ENCODE peak calls at places on chromosomes 7 and 10, in six cellular contexts. A is ovary, N is OCI-LY7, T is psoas muscle, D is kidney, X is fibroblast of lung. Y is an unnamed sample. For H3K4me1, the result is how much of the 10 kb centered on the place peaks cover.

GRCh38 chr7:139613971-139614411 is 90.5 kb downstream of the CLEC2L start:
- DNase-seq in A (no peak), N (no peak), T (no peak), D (no peak), X (no peak), Y (no peak)

GRCh38 chr10:122725768-122726167 is 26.1 kb upstream of the C10orf120 start:
- DNase-seq in A (no peak), N (no peak), T (no peak), D (no peak), X (no peak), Y (no peak)

GRCh38 chr7:15555385-15555859 is 6.4 kb downstream of the AGMO start:
- DNase-seq in A (no peak), N (no peak), T (no peak), D (no peak), X (peak), Y (no peak)

GRCh38 chr10:35916791-35917190 is 274.7 kb upstream of the FZD8 start:
- DNase-seq in A (no peak), N (peak), T (no peak), D (no peak), X (no peak), Y (no peak)

GRCh38 chr7:107643407-107643806 is 17.2 kb upstream of the SLC26A4 start:
- DNase-seq in A (no peak), N (no peak), T (no peak), D (no peak), X (peak), Y (no peak)

GRCh38 chr7:158075633-158076001 is 512.0 kb downstream of the PTPRN2 start:
- DNase-seq in A (no peak), N (no peak), T (no peak), D (peak), X (no peak), Y (no peak)

GRCh38 chr10:23433710-23434109 is 5.2 kb upstream of the OTUD1 start:
- DNase-seq in A (no peak), N (no peak), T (no peak), D (no peak), X (no peak), Y (no peak)

GRCh38 chr7:80921130-80921529 is 2.3 kb upstream of the SEMA3C start:
- DNase-seq in A (no peak), N (no peak), T (no peak), D (no peak), X (no peak), Y (no peak)

GRCh38 chr10:90872648-90873020 is 860 bp downstream of the RPP30 start:
- DNase-seq in A (no peak), N (no peak), T (no peak), D (no peak), X (no peak), Y (no peak)

GRCh38 chr7:25852249-25852994 is 299.6 kb upstream of the NFE2L3 start:
- DNase-seq in A (peak), N (no peak), T (peak), D (peak), X (peak), Y (peak)

GRCh38 chr7:7736671-7737070 is 18.3 kb upstream of the RPA3 start:
- DNase-seq in A (no peak), N (no peak), T (no peak), D (no peak), X (no peak), Y (no peak)

GRCh38 chr7:32212321-32212720 is 142.1 kb upstream of the PDE1C start:
- DNase-seq in A (no peak), N (no peak), T (no peak), D (no peak), X (no peak), Y (no peak)

GRCh38 chr7:45642044-45642443 is 67.9 kb downstream of the ADCY1 start:
- DNase-seq in A (no peak), N (no peak), T (no peak), D (no peak), X (no peak), Y (no peak)

GRCh38 chr7:134836447-134836846 is 57.0 kb downstream of the CALD1 start:
- DNase-seq in A (no peak), N (no peak), T (no peak), D (no peak), X (no peak), Y (peak)

GRCh38 chr10:75238182-75239180 is 2.7 kb upstream of the COMTD1 start:
- DNase-seq in A (no peak), N (no peak), T (no peak), D (no peak), X (no peak), Y (no peak)

DNA sequence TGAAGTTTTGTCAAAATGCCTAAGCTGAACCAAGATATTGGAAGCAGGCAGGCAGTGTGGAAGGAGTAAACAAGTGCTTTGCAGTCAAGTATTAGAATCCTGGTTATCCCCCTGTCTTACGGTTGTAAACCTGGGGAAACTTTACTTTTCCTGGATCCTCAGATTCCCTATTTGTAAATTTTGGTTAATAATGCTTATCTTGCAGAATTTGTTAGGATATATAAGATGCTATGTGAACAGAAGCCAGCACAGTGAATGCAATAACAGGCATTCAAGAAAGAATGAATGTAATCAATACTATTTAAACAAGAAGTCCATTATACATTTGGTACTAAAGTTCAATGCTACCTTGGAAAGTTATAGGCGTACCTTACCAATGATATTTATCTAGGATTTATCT is 91.8 kb upstream of the STK17A start:
- DNase-seq in A (no peak), N (no peak), T (no peak), D (no peak), X (no peak), Y (no peak)
- H3K4me1 ChIP-seq in A (under half), N (under half), T (under half), D (under half), X (under half), Y (under half)

GRCh38 chr7:104317944-104318629 is 10.3 kb upstream of the LHFPL3 start:
- DNase-seq in A (no peak), N (no peak), T (no peak), D (no peak), X (no peak), Y (no peak)
- H3K4me1 ChIP-seq in A (under half), N (under half), T (under half), D (under half), X (under half), Y (under half)

GRCh38 chr7:155357573-155358041 is 59.9 kb downstream of the INSIG1 start:
- DNase-seq in A (no peak), N (no peak), T (no peak), D (peak), X (peak), Y (no peak)
- H3K4me1 ChIP-seq in A (under half), N (under half), T (under half), D (under half), X (under half), Y (under half)

DNA sequence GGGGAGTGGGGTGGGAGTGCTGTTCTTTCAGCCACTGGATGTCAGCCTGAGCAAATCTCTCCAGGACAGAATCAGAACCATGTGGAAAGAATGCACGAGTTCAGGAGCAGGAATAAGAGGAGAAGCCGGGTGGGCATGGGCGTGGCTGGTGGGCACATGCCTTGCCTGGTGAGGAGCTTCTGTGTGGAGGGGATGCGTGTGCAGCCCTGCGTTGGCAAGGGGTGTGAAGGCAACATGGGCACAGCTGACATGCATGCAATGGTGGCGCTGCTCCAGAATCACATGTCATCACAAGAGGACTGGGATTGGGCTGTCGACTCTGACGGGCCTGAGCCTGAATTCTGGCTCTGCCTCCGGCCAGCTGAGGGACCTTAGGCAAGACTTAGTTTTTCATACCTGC is 162.1 kb downstream of the ADAM12 start:
- DNase-seq in A (no peak), N (no peak), T (no peak), D (peak), X (no peak), Y (no peak)
- H3K4me1 ChIP-seq in A (under half), N (under half), T (under half), D (under half), X (under half), Y (under half)

DNA sequence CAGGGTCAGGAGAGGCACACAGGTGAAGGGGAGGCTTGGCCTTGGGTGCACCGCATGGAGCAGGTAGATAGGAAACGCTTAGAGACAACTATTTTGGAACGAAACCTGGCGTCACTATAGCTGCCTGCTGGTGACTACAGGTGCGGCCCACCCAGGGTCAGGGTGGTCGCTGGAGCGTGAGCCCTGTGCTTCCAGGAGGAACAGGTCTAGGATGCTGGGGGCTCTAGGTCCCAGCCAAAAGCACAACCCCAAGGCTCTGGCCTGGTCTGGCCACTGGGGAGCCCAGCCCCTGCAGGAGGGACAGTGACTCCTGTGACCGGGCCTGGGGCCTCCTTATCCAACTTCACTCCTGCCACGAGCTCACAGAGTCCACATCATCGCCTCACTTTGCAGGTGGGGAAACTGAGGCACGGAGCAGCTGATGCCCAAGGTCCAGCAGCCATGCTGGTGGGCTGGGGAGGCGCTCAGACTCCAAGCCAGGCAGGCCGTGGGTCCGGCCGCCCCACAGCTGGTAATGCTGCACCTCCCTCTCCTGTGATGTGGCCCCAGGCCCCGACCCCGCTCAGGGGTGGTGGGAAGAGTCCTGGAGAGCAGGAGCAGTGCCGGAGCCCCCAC is 9.0 kb downstream of the LFNG start:
- DNase-seq in A (no peak), N (no peak), T (peak), D (peak), X (no peak), Y (no peak)
- H3K4me1 ChIP-seq in A (under half), N (under half), T (under half), D (under half), X (under half), Y (under half)

Y was measured in heart right ventricle.